ENCODE peak calls at places on chromosomes 5 and 9, in eight cellular contexts. Y is psoas muscle, E is epithelial cell of prostate, M is kidney tubule cell, H is mammary epithelial cell, P is HEK293T, C is EL, I is astrocyte of the spinal cord. F is an unnamed sample.

GRCh38 chr9:109745335-109746283 is 34.4 kb upstream of the PALM2AKAP2 start:
- DNase-seq in Y (peak), E (no peak), M (no peak), H (peak), P (peak), C (no peak), I (peak), F (peak)

GRCh38 chr5:32506251-32506661 is 61.7 kb upstream of the ZFR start:
- DNase-seq in Y (no peak), E (no peak), M (no peak), H (no peak), P (no peak), C (peak), I (peak), F (peak)

GRCh38 chr5:137071941-137072340 is 427.2 kb downstream of the SPOCK1 start:
- DNase-seq in Y (no peak), E (no peak), M (peak), H (no peak), P (no peak), C (no peak), I (no peak), F (no peak)

GRCh38 chr9:107348836-107349235 is 65.8 kb downstream of the RAD23B start:
- DNase-seq in Y (no peak), E (no peak), M (peak), H (no peak), P (no peak), C (no peak), I (no peak), F (no peak)

GRCh38 chr5:132074772-132075718 is 1.5 kb downstream of the CSF2 start:
- DNase-seq in Y (no peak), E (no peak), M (peak), H (peak), P (no peak), C (no peak), I (no peak), F (peak)

GRCh38 chr5:137347865-137348264 is 151.3 kb downstream of the SPOCK1 start:
- DNase-seq in Y (no peak), E (no peak), M (no peak), H (no peak), P (no peak), C (no peak), I (no peak), F (no peak)

GRCh38 chr5:14574891-14575496 is 6.6 kb upstream of the OTULINL start:
- DNase-seq in Y (peak), E (no peak), M (peak), H (no peak), P (no peak), C (no peak), I (no peak), F (peak)

GRCh38 chr5:10498350-10498749 is 56.7 kb downstream of the ROPN1L start:
- DNase-seq in Y (no peak), E (no peak), M (no peak), H (no peak), P (no peak), C (no peak), I (no peak), F (no peak)

GRCh38 chr9:15246688-15247087 is 60.3 kb downstream of the TTC39B start:
- DNase-seq in Y (no peak), E (peak), M (peak), H (peak), P (no peak), C (no peak), I (peak), F (peak)

F was measured in epithelial cell of esophagus.